ENCODE peak calls at places on chromosomes 1 and 21, in five cellular contexts. B, W, C, H and L are unnamed samples. For H3K4me1, the result is how much of the 10 kb centered on the place peaks cover.

GRCh38 chr1:235307158-235308124 is 20.5 kb downstream of the ARID4B start:
- DNase-seq in B (no peak), W (no peak), C (no peak), H (no peak), L (no peak)

GRCh38 chr1:48291421-48291820 is 68.9 kb downstream of the SLC5A9 start:
- DNase-seq in B (no peak), W (no peak), C (no peak), H (no peak), L (no peak)

GRCh38 chr21:27564684-27565280 is 597.9 kb upstream of the ADAMTS5 start:
- DNase-seq in B (no peak), W (no peak), C (peak), H (peak), L (peak)

GRCh38 chr1:5067251-5067650 is 412.8 kb downstream of the AJAP1 start:
- DNase-seq in B (no peak), W (no peak), C (no peak), H (no peak), L (no peak)

GRCh38 chr1:95252422-95252821 is 18.4 kb downstream of the RWDD3 start:
- DNase-seq in B (no peak), W (no peak), C (no peak), H (no peak), L (no peak)

GRCh38 chr21:36255650-36256047 is 64.3 kb upstream of the MORC3 start:
- DNase-seq in B (no peak), W (no peak), C (peak), H (no peak), L (no peak)

GRCh38 chr1:155352600-155352999 is 31.9 kb downstream of the RUSC1 start:
- DNase-seq in B (no peak), W (no peak), C (no peak), H (no peak), L (no peak)

GRCh38 chr1:153805042-153805745 is 30.0 kb downstream of the SLC27A3 start:
- DNase-seq in B (peak), W (peak), C (peak), H (no peak), L (peak)

GRCh38 chr1:245694476-245695195 is 539.9 kb downstream of the KIF26B start:
- DNase-seq in B (no peak), W (no peak), C (no peak), H (no peak), L (no peak)

GRCh38 chr1:245971711-245972085 is 535.4 kb downstream of the SMYD3 start:
- DNase-seq in B (no peak), W (no peak), C (no peak), H (no peak), L (no peak)

GRCh38 chr1:46053734-46054133 is 78.7 kb downstream of the PIK3R3 start:
- DNase-seq in B (no peak), W (no peak), C (no peak), H (no peak), L (no peak)

GRCh38 chr1:6325482-6325881 is 64.6 kb upstream of the GPR153 start:
- DNase-seq in B (no peak), W (no peak), C (no peak), H (no peak), L (no peak)

GRCh38 chr1:155004352-155005075 is 1.9 kb downstream of the ZBTB7B start:
- DNase-seq in B (no peak), W (no peak), C (peak), H (no peak), L (no peak)

GRCh38 chr1:113292660-113293626 is 97.4 kb upstream of the MAGI3 start:
- DNase-seq in B (no peak), W (no peak), C (no peak), H (no peak), L (no peak)

GRCh38 chr21:46091118-46091517 is 6.8 kb upstream of the COL6A2 start:
- DNase-seq in B (no peak), W (no peak), C (no peak), H (no peak), L (no peak)

GRCh38 chr1:159000627-159001026 is 9.1 kb upstream of the IFI16 start:
- DNase-seq in B (peak), W (no peak), C (no peak), H (peak), L (peak)

GRCh38 chr1:11571906-11572616 is 82.2 kb downstream of the FBXO2 start:
- DNase-seq in B (peak), W (no peak), C (peak), H (no peak), L (no peak)

GRCh38 chr1:215529111-215529510 is 38.0 kb upstream of the KCTD3 start:
- DNase-seq in B (no peak), W (no peak), C (no peak), H (no peak), L (no peak)

GRCh38 chr1:117631361-117631760 is 25.5 kb downstream of the TENT5C start:
- DNase-seq in B (no peak), W (no peak), C (no peak), H (no peak), L (no peak)

GRCh38 chr21:30996728-30997127 is 41.5 kb downstream of the KRTAP19-8 start:
- DNase-seq in B (no peak), W (no peak), C (no peak), H (no peak), L (no peak)

GRCh38 chr21:31176725-31177124 is 138.4 kb upstream of the KRTAP19-8 start:
- DNase-seq in B (no peak), W (no peak), C (no peak), H (no peak), L (no peak)

GRCh38 chr21:28734522-28735175 is 258.0 kb downstream of the LTN1 start:
- DNase-seq in B (no peak), W (no peak), C (no peak), H (no peak), L (no peak)

GRCh38 chr1:156948708-156949107 is 28.3 kb downstream of the LRRC71 start:
- DNase-seq in B (no peak), W (no peak), C (no peak), H (no peak), L (no peak)

GRCh38 chr1:199453731-199454130 is 573.8 kb upstream of the NR5A2 start:
- DNase-seq in B (no peak), W (no peak), C (no peak), H (no peak), L (no peak)

DNA sequence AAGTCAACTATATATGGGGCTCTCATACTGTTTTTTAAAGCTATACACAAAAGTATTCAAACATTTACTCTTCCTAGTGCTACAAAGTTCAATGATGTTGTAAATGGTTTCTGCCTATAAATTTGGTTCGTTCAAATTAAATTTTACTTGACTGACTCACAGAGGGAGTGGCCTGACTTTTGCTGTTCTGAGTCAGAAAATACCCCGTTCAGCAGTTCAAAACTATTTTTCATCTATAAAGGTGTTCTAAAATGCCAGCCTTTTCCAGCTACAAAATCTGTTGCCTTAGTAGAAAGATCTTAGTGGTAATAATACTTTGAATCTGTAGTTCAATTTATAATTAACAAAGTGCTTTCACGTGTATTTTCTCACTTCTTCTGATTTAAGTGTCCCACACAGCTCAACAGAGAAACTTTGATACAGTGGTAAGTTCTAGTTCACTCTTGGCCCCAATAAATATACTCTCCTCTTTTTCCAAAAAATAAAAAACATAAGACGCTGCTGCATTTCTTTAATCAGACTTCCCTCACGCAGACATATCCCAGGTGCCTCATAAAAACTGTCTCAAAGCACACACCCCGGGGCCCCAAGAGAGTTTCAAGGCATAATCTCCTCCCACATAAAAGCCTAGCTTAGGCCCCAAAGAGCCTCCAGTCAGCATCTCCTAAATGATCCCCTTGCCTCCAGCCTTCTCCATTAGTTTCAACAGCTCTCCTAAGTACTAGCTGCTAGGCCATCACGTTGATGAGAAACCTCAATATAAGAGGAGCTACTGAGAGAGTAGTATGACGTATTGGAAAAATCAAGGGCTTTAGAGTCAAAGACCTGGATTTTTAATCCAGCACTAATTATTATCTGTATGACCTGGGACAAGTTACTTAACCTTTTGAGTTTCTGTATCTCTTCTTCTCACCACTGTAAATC is 3.2 kb downstream of the PTP4A2 start:
- DNase-seq in B (no peak), W (no peak), C (peak), H (no peak), L (no peak)
- H3K4me1 ChIP-seq in B (half or more), W (half or more), C (half or more), H (under half), L (half or more)

GRCh38 chr1:22329171-22329540 is 122.5 kb upstream of the ZBTB40 start:
- DNase-seq in B (no peak), W (no peak), C (no peak), H (no peak), L (no peak)
- H3K4me3 ChIP-seq in B (no peak), W (no peak), C (no peak), H (no peak), L (no peak)

DNA sequence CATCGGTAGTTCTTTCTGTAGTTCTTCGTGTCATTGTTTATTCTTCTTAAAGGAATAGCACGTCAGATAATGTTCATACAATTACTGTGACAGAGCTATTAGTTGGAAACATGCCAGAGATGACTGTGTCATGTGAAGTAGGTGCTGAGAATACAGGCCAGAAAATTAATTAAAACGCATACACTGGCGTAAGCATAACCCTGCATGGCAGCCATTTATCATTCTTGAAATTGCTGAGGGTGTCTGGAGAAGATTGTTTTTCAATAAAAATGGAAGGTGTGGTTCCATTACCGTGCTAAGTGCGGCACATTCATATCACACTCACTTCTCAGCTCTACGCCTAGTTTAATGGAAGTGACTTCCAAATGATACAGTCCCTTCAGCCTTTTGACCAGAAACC is 7.8 kb downstream of the ETS2 start:
- DNase-seq in B (no peak), W (no peak), C (no peak), H (no peak), L (no peak)
- H3K4me1 ChIP-seq in B (under half), W (half or more), C (under half), H (under half), L (under half)

GRCh38 chr1:25546193-25546592 is 2.8 kb downstream of the LDLRAP1 start:
- DNase-seq in B (no peak), W (no peak), C (no peak), H (no peak), L (no peak)

GRCh38 chr1:25548601-25549000 is 5.2 kb downstream of the LDLRAP1 start:
- DNase-seq in B (no peak), W (no peak), C (no peak), H (no peak), L (no peak)

GRCh38 chr1:25550155-25550506 is 6.7 kb downstream of the LDLRAP1 start:
- DNase-seq in B (no peak), W (no peak), C (no peak), H (no peak), L (no peak)

GRCh38 chr1:25550683-25551310 is 7.4 kb downstream of the LDLRAP1 start:
- DNase-seq in B (no peak), W (no peak), C (no peak), H (peak), L (no peak)

DNA sequence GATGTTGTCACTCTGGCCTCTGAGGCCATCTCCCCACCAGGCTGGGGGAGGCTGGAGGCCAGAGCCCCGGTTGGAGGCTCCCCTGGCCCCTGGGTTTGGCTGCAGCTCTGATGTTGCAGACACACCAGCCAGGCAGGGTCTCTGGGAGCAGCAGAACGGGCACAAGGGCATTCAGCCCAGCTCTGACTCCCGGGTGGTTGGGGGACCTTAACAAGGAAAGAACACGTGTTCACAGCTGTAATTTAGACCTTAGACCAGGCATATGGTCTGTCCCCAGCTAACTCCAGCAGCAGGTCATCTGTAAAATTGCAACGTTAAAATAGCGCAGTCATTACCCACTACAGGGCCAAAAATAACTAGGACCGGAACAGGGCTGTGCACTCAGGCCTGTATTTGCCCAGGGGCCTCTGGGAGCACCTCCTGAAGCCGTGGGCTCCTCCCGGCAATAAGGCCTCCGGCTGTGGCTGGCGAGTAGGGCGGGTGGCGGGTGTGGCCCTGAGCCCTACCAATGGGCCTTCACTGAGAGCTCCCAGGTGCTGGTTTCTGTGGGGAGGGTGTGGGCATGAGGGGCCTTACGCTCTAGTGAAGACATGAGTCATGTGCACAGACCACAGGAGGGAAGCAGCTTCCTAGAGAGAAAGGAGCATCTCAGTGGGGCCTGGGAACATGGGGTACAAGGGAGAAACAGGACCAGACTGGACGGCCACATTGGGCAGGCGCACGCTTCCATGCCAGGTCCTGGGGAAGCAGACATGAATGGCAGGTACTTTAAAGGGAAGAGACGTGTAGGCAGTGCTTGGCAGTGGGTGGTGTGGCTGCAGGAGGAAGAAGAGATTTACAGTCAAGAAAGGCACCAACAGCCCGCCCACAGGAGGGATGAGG is 6.1 kb downstream of the LDLRAP1 start:
- DNase-seq in B (peak), W (no peak), C (peak), H (no peak), L (no peak)
- H3K4me3 ChIP-seq in B (peak), W (no peak), C (peak), H (no peak), L (no peak)

GRCh38 chr1:161081151-161081405 is 8.3 kb downstream of the NECTIN4 start:
- DNase-seq in B (no peak), W (no peak), C (no peak), H (no peak), L (no peak)
- H3K4me1 ChIP-seq in B (half or more), W (under half), C (under half), H (under half), L (under half)

DNA sequence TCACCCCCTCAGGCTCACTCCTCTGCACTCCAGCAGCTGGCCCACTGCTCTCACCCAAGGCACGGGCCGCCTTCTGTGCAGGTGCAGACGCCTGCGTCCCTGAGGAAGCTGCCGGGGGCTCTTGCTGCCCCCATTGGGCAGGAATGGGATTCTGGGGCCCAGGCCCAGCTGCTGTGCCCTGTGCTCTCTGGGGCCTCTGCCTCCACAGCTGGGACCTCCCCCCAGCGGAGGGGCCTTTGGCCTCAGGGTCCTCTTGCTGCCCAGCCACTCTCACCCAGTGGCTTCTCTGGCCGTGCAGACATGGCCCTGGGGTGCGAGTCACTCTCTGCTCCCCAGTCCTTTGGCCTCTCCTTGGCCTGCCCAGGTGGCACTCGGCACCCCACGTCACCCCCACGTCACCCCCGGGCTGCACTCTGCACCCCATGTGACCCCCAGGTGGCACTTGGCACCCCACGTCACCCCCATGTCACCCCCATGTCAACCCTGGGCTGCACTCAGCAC is 19.1 kb upstream of the LRRC3 start:
- DNase-seq in B (no peak), W (no peak), C (no peak), H (peak), L (no peak)
- H3K4me3 ChIP-seq in B (no peak), W (no peak), C (no peak), H (no peak), L (no peak)

GRCh38 chr1:172540635-172541034 is 7.7 kb downstream of the SUCO start:
- DNase-seq in B (no peak), W (no peak), C (no peak), H (no peak), L (no peak)
- H3K4me1 ChIP-seq in B (under half), W (under half), C (half or more), H (under half), L (under half)

GRCh38 chr1:17047924-17048323 is 5.9 kb downstream of the SDHB start:
- DNase-seq in B (no peak), W (no peak), C (no peak), H (no peak), L (no peak)

GRCh38 chr1:17053685-17054410 is at the start of gene SDHB:
- DNase-seq in B (peak), W (peak), C (peak), H (peak), L (peak)

GRCh38 chr1:17055801-17056200 is 2.0 kb upstream of the SDHB start:
- DNase-seq in B (no peak), W (no peak), C (no peak), H (no peak), L (no peak)

GRCh38 chr1:17053071-17053684 is 654 bp downstream of the SDHB start:
- DNase-seq in B (no peak), W (no peak), C (peak), H (no peak), L (no peak)

GRCh38 chr1:17052038-17052437 is 1.8 kb downstream of the SDHB start:
- DNase-seq in B (no peak), W (no peak), C (no peak), H (no peak), L (no peak)
- H3K4me3 ChIP-seq in B (peak), W (peak), C (peak), H (no peak), L (no peak)